ENCODE peak calls at places on chromosomes 12 and 14, in six cellular contexts. T is lower lobe of right lung; Y is CD4-positive, CD25-positive, alpha-beta regulatory T cell; M is HFF-Myc; H is pancreas; B is suprapubic skin. U is an unnamed sample.

GRCh38 chr12:67590122-67590795 is 58.3 kb upstream of the DYRK2 start:
- DNase-seq in T (no peak), H (no peak), M (no peak), B (no peak), Y (peak; percentile 82), U (no peak)

GRCh38 chr12:92571169-92571568 is 131.6 kb upstream of the PLEKHG7 start:
- DNase-seq in M (no peak), B (no peak), Y (no peak), H (no peak), T (no peak), U (no peak)

GRCh38 chr12:46786774-46787173 is 39.0 kb downstream of the SLC38A4 start:
- DNase-seq in T (no peak), M (no peak), Y (no peak), B (no peak), H (no peak), U (no peak)

GRCh38 chr12:8951744-8952143 is 2.3 kb upstream of the M6PR start:
- DNase-seq in M (no peak), Y (peak; percentile 72), T (no peak), B (no peak), H (no peak), U (no peak)

GRCh38 chr14:28875937-28876910 is 109.6 kb downstream of the FOXG1 start:
- DNase-seq in H (no peak), B (no peak), T (no peak), Y (no peak), M (no peak), U (no peak)

GRCh38 chr14:77108753-77109152 is 10.7 kb downstream of the CIPC start:
- DNase-seq in M (no peak), H (no peak), B (no peak), Y (peak; percentile 20), T (no peak), U (no peak)

GRCh38 chr12:95951515-95951914 is 8.4 kb downstream of the AMDHD1 start:
- DNase-seq in Y (no peak), H (no peak), B (no peak), M (no peak), T (no peak), U (no peak)

GRCh38 chr14:100887728-100888335 is 15.7 kb downstream of the RTL1 start:
- DNase-seq in M (no peak), B (peak; percentile 11), T (no peak), H (no peak), Y (no peak), U (no peak)

GRCh38 chr14:92122351-92122677 is 545 bp downstream of the CPSF2 start:
- DNase-seq in M (no peak), Y (peak; percentile 33), T (no peak), B (no peak), H (peak; percentile 30), U (no peak)

GRCh38 chr14:104536942-104537612 is 42.5 kb upstream of the C14orf180 start:
- DNase-seq in T (peak; percentile 23), M (peak; percentile 9), B (no peak), H (no peak), Y (no peak), U (no peak)

GRCh38 chr12:53324113-53324778 is 2.8 kb upstream of the AAAS start:
- DNase-seq in H (peak; percentile 33), B (no peak), T (peak; percentile 58), M (no peak), Y (peak; percentile 87), U (no peak)

GRCh38 chr14:77889971-77890442 is 90.1 kb downstream of the ADCK1 start:
- DNase-seq in H (no peak), Y (no peak), B (no peak), T (no peak), M (no peak), U (no peak)

GRCh38 chr14:90510208-90510607 is 113.4 kb downstream of the CALM1 start:
- DNase-seq in T (peak; percentile 61), H (peak; percentile 67), M (no peak), Y (no peak), B (no peak), U (no peak)

GRCh38 chr14:64645220-64645891 is 58.9 kb upstream of the PLEKHG3 start:
- DNase-seq in B (no peak), H (no peak), M (peak; percentile 97), T (no peak), Y (no peak), U (no peak)

GRCh38 chr12:21330682-21331253 is 3.9 kb downstream of the SLCO1A2 start:
- DNase-seq in H (no peak), Y (no peak), B (no peak), T (no peak), M (no peak), U (no peak)

GRCh38 chr14:23183479-23183878 is at the start of gene SLC7A8:
- DNase-seq in B (peak; percentile 82), Y (no peak), T (peak; percentile 67), H (peak; percentile 74), M (no peak), U (peak; percentile 80)

GRCh38 chr14:88706425-88706824 is 86.3 kb downstream of the EML5 start:
- DNase-seq in H (no peak), B (no peak), Y (no peak), M (no peak), T (no peak), U (no peak)

GRCh38 chr12:107110519-107110859 is 17.1 kb upstream of the CRY1 start:
- DNase-seq in B (no peak), H (no peak), T (no peak), M (no peak), Y (no peak), U (no peak)

GRCh38 chr14:22002860-22003284 is 329.3 kb upstream of the OR4E1 start:
- DNase-seq in B (no peak), H (no peak), T (peak; percentile 47), Y (peak; percentile 83), M (no peak), U (no peak)

GRCh38 chr12:104691661-104692334 is 235.1 kb downstream of the CHST11 start:
- DNase-seq in Y (no peak), M (no peak), T (no peak), H (no peak), B (no peak), U (no peak)

GRCh38 chr14:102498005-102498677 is 11.4 kb downstream of the ANKRD9 start:
- DNase-seq in Y (no peak), B (no peak), T (no peak), M (no peak), H (no peak), U (no peak)

GRCh38 chr12:96255077-96255476 is 60.9 kb downstream of the ELK3 start:
- DNase-seq in Y (no peak), T (peak; percentile 69), H (no peak), M (no peak), B (no peak), U (peak; percentile 51)

GRCh38 chr14:91398707-91399106 is 18.9 kb downstream of the CCDC88C start:
- DNase-seq in M (no peak), T (no peak), H (no peak), B (no peak), Y (no peak), U (no peak)

GRCh38 chr12:32400866-32401265 is 1.5 kb downstream of the FGD4 start:
- DNase-seq in Y (no peak), T (no peak), B (no peak), H (no peak), M (no peak), U (no peak)
- H3K4me3 ChIP-seq in Y (no peak overlapping the region), T (peak overlapping the region; percentile 91), B (peak overlapping the region; percentile 97), H (peak overlapping the region; percentile 71), M (no peak overlapping the region), U (peak overlapping the region; percentile 85)

DNA sequence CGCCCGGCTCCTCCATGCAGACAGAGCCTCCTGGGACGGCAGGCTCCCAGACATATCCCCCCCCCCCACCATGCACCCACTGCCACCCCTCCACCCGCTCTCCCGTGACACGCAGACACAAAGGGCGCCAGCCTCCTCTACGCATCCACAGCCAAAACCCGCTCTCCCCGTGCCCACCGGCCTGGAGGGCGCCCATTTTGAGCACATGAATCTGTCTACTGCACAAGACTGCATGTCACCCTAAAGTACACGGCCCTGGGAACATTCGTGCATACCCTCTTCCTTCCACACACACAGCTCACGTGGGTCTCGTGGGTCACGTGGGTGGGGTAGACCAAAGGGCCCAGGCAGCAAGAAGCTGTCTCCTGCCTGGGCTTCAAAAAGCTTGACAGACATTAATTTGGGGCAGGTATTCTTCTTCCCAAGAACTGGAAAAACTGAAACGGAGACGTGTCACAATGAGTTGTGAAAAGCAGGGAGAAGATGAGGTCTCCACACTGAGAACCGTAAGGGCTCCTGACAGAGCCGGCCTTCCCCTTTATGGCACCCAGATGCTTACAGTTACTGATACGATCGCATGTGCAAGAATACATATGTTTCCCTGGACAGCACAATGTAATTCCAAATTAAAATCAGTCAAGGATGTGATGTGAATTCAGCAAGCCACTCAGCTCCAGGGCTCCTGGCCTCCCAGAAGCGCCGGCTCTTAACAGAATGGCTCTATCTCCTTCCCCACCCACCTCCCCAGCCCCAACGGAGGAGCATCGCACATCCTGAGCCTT is 2.0 kb downstream of the TGFB3 start:
- DNase-seq in M (no peak), Y (no peak), H (peak; percentile 27), B (no peak), T (no peak), U (no peak)
- H3K4me3 ChIP-seq in M (peak overlapping the region; percentile 62), Y (no peak overlapping the region), H (no peak overlapping the region), B (peak overlapping the region; percentile 83), T (peak overlapping the region; percentile 75), U (peak overlapping the region; percentile 81)

DNA sequence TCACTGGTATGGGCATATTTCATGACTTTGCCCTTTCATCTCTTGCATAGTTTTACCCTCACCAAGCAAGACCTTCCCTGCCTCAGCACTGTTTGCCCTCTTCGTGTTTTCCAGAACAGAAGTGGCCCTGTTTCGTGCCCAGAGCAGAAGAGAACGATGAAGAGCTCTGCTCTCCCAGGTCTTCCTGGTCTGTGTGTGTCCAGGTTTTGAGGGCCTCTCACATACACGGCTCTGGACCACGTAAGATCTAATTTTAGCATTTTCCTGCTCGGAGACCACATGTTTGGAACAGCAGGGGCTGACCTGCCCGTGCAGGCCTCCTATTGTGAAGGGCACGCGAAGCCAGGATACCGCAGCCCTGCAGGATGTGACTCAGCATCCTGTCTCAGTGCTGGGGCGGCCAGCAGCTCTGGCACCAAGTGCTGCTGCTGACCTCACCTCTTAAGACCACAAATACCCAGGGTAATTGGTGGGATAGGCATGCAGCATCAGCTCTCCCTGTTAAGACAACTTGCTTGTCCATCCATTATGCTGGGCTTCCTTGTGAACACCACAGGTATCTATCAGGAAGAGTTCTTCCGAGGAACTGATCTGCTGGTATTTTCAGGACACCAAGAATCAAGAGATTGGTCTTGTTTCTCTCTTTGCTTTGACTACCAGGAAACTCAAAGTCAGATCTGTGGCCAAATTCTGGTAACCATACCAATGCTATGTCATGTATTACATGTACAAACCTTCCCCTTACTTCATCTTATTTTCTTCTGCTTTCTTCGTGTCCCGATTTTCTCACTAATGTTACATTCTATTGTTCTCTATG is 19.0 kb downstream of the SSH1 start:
- DNase-seq in T (peak; percentile 89), H (peak; percentile 66), Y (peak; percentile 92), B (no peak), M (peak; percentile 99), U (peak; percentile 98)
- H3K4me3 ChIP-seq in T (no peak overlapping the region), H (no peak overlapping the region), Y (peak overlapping the region; percentile 45), B (no peak overlapping the region), M (no peak overlapping the region), U (no peak overlapping the region)

GRCh38 chr12:25959069-25959961 is 833 bp downstream of the RASSF8 start:
- DNase-seq in Y (peak; percentile 1), H (peak; percentile 62), T (peak; percentile 64), B (no peak), M (no peak), U (peak; percentile 86)

GRCh38 chr12:25960926-25961325 is 2.4 kb downstream of the RASSF8 start:
- DNase-seq in M (no peak), B (no peak), Y (no peak), H (no peak), T (no peak), U (no peak)

GRCh38 chr12:25960176-25960575 is 1.7 kb downstream of the RASSF8 start:
- DNase-seq in M (no peak), H (no peak), Y (no peak), B (no peak), T (no peak), U (no peak)

GRCh38 chr12:25965682-25966081 is 7.2 kb downstream of the RASSF8 start:
- DNase-seq in H (no peak), B (no peak), M (no peak), T (no peak), Y (no peak), U (no peak)

GRCh38 chr12:25962932-25963525 is 4.5 kb downstream of the RASSF8 start:
- DNase-seq in H (no peak), B (no peak), T (no peak), Y (no peak), M (no peak), U (no peak)
- H3K4me3 ChIP-seq in H (no peak overlapping the region), B (no peak overlapping the region), T (no peak overlapping the region), Y (no peak overlapping the region), M (no peak overlapping the region), U (no peak overlapping the region)